ENCODE peak calls at places on chromosomes 2 and 18, in ten cellular contexts. One of them, this sample, is unnamed.

GRCh38 chr2:75053484-75054112 is 95.2 kb downstream of the POLE4 start:
- DNase-seq in HEK293T: peak; percentile 70
- DNase-seq in KBM-7: peak; percentile 21
- DNase-seq in H7: peak; percentile 71
- DNase-seq in AG04450: no peak
- DNase-seq in MCF 10A: peak; percentile 62
- DNase-seq in BE2C: peak; percentile 28
- DNase-seq in CD8-positive, alpha-beta T cell: no peak
- DNase-seq in islet precursor cell: peak; percentile 79
- DNase-seq in brain microvascular endothelial cell: peak; percentile 20
- DNase-seq in this sample: peak; percentile 17

GRCh38 chr2:177489719-177490301 is 97.2 kb downstream of the AGPS start:
- DNase-seq in HEK293T: peak; percentile 22
- DNase-seq in BE2C: peak; percentile 23
- DNase-seq in AG04450: no peak
- DNase-seq in brain microvascular endothelial cell: no peak
- DNase-seq in KBM-7: peak; percentile 21
- DNase-seq in H7: peak; percentile 13
- DNase-seq in MCF 10A: peak; percentile 52
- DNase-seq in islet precursor cell: no peak
- DNase-seq in CD8-positive, alpha-beta T cell: no peak
- DNase-seq in this sample: peak; percentile 57

GRCh38 chr18:48109961-48110493 is 179.6 kb upstream of the SMAD2 start:
- DNase-seq in BE2C: no peak
- DNase-seq in KBM-7: no peak
- DNase-seq in AG04450: no peak
- DNase-seq in brain microvascular endothelial cell: no peak
- DNase-seq in CD8-positive, alpha-beta T cell: no peak
- DNase-seq in H7: no peak
- DNase-seq in MCF 10A: no peak
- DNase-seq in HEK293T: no peak
- DNase-seq in islet precursor cell: no peak
- DNase-seq in this sample: no peak

GRCh38 chr18:41972067-41973000 is 17.3 kb downstream of the PIK3C3 start:
- DNase-seq in AG04450: no peak
- DNase-seq in HEK293T: no peak
- DNase-seq in brain microvascular endothelial cell: no peak
- DNase-seq in H7: no peak
- DNase-seq in CD8-positive, alpha-beta T cell: no peak
- DNase-seq in KBM-7: no peak
- DNase-seq in BE2C: no peak
- DNase-seq in MCF 10A: no peak
- DNase-seq in islet precursor cell: no peak
- DNase-seq in this sample: no peak

GRCh38 chr18:61606759-61607158 is 273.5 kb downstream of the CDH20 start:
- DNase-seq in MCF 10A: peak; percentile 95
- DNase-seq in brain microvascular endothelial cell: peak; percentile 89
- DNase-seq in AG04450: peak; percentile 68
- DNase-seq in islet precursor cell: peak; percentile 95
- DNase-seq in H7: peak; percentile 30
- DNase-seq in KBM-7: peak; percentile 38
- DNase-seq in HEK293T: no peak
- DNase-seq in BE2C: no peak
- DNase-seq in CD8-positive, alpha-beta T cell: no peak
- DNase-seq in this sample: peak; percentile 31

GRCh38 chr2:62505109-62505508 is 886 bp downstream of the TMEM17 start:
- DNase-seq in HEK293T: no peak
- DNase-seq in AG04450: no peak
- DNase-seq in MCF 10A: peak; percentile 8
- DNase-seq in islet precursor cell: no peak
- DNase-seq in BE2C: no peak
- DNase-seq in H7: no peak
- DNase-seq in CD8-positive, alpha-beta T cell: no peak
- DNase-seq in KBM-7: peak; percentile 35
- DNase-seq in brain microvascular endothelial cell: no peak
- DNase-seq in this sample: no peak

GRCh38 chr2:65604246-65604645 is 171.8 kb upstream of the SPRED2 start:
- DNase-seq in AG04450: no peak
- DNase-seq in CD8-positive, alpha-beta T cell: no peak
- DNase-seq in H7: no peak
- DNase-seq in MCF 10A: peak; percentile 42
- DNase-seq in KBM-7: no peak
- DNase-seq in BE2C: no peak
- DNase-seq in brain microvascular endothelial cell: peak; percentile 18
- DNase-seq in islet precursor cell: peak; percentile 57
- DNase-seq in HEK293T: no peak
- DNase-seq in this sample: no peak

GRCh38 chr18:12769644-12770440 is 67.0 kb downstream of the PSMG2 start:
- DNase-seq in CD8-positive, alpha-beta T cell: no peak
- DNase-seq in HEK293T: no peak
- DNase-seq in KBM-7: no peak
- DNase-seq in islet precursor cell: peak; percentile 41
- DNase-seq in BE2C: no peak
- DNase-seq in AG04450: no peak
- DNase-seq in H7: no peak
- DNase-seq in MCF 10A: no peak
- DNase-seq in brain microvascular endothelial cell: peak; percentile 40
- DNase-seq in this sample: no peak

GRCh38 chr2:207995887-207996286 is 29.4 kb downstream of the PLEKHM3 start:
- DNase-seq in brain microvascular endothelial cell: no peak
- DNase-seq in KBM-7: no peak
- DNase-seq in MCF 10A: no peak
- DNase-seq in AG04450: no peak
- DNase-seq in H7: no peak
- DNase-seq in HEK293T: no peak
- DNase-seq in BE2C: no peak
- DNase-seq in islet precursor cell: no peak
- DNase-seq in CD8-positive, alpha-beta T cell: no peak
- DNase-seq in this sample: no peak

GRCh38 chr2:201358684-201359083 is 1.5 kb upstream of the FLACC1 start:
- DNase-seq in KBM-7: no peak
- DNase-seq in AG04450: peak; percentile 71
- DNase-seq in MCF 10A: peak; percentile 92
- DNase-seq in HEK293T: no peak
- DNase-seq in CD8-positive, alpha-beta T cell: no peak
- DNase-seq in H7: no peak
- DNase-seq in brain microvascular endothelial cell: peak; percentile 83
- DNase-seq in BE2C: no peak
- DNase-seq in islet precursor cell: no peak
- DNase-seq in this sample: no peak

GRCh38 chr2:218397502-218398436 is 1.9 kb upstream of the CTDSP1 start:
- DNase-seq in BE2C: peak; percentile 69
- DNase-seq in AG04450: no peak
- DNase-seq in CD8-positive, alpha-beta T cell: peak; percentile 77
- DNase-seq in KBM-7: peak; percentile 83
- DNase-seq in islet precursor cell: peak; percentile 96
- DNase-seq in H7: peak; percentile 87
- DNase-seq in brain microvascular endothelial cell: peak; percentile 69
- DNase-seq in MCF 10A: peak; percentile 90
- DNase-seq in HEK293T: peak; percentile 38
- DNase-seq in this sample: peak; percentile 28

GRCh38 chr2:150370600-150370999 is 116.9 kb downstream of the RND3 start:
- DNase-seq in islet precursor cell: no peak
- DNase-seq in brain microvascular endothelial cell: no peak
- DNase-seq in BE2C: no peak
- DNase-seq in H7: no peak
- DNase-seq in AG04450: no peak
- DNase-seq in CD8-positive, alpha-beta T cell: no peak
- DNase-seq in KBM-7: no peak
- DNase-seq in MCF 10A: no peak
- DNase-seq in HEK293T: no peak
- DNase-seq in this sample: no peak